ENCODE peak calls at places on chromosomes 5 and 9, in six cellular contexts. O is tibial artery, Z is foreskin fibroblast, L is omental fat pad, U is body of pancreas, B is heart right ventricle. A is an unnamed sample.

GRCh38 chr9:87227456-87227855 is 270.2 kb upstream of the DAPK1 start:
- DNase-seq in U (no peak), L (no peak), B (no peak), Z (no peak), O (no peak), A (no peak)

GRCh38 chr5:73812962-73813588 is 187.1 kb downstream of the ARHGEF28 start:
- DNase-seq in O (no peak), L (no peak), Z (no peak), B (no peak), U (no peak), A (no peak)

GRCh38 chr5:179313849-179314521 is 31.3 kb downstream of the ADAMTS2 start:
- DNase-seq in L (no peak), Z (peak; percentile 99), O (peak; percentile 88), U (peak; percentile 35), B (peak; percentile 87), A (peak; percentile 55)

GRCh38 chr5:142756576-142756975 is 13.6 kb upstream of the ARHGAP26 start:
- DNase-seq in B (no peak), L (no peak), Z (no peak), O (no peak), U (no peak), A (no peak)

GRCh38 chr9:128254362-128254761 is 21.4 kb downstream of the GOLGA2 start:
- DNase-seq in B (no peak), Z (no peak), O (no peak), U (no peak), L (no peak), A (no peak)

GRCh38 chr5:58357121-58357520 is 102.8 kb downstream of the PLK2 start:
- DNase-seq in U (no peak), L (no peak), Z (peak; percentile 19), B (no peak), O (no peak), A (no peak)

GRCh38 chr9:73869261-73869660 is 627.9 kb upstream of the RORB start:
- DNase-seq in O (no peak), L (no peak), Z (peak; percentile 23), U (no peak), B (no peak), A (no peak)

GRCh38 chr5:61004448-61004847 is 59.4 kb downstream of the NDUFAF2 start:
- DNase-seq in U (no peak), Z (no peak), O (no peak), L (no peak), B (no peak), A (no peak)

GRCh38 chr9:33818167-33818831 is 1.3 kb downstream of the UBE2R2 start:
- DNase-seq in B (peak; percentile 61), U (no peak), L (no peak), Z (peak; percentile 60), O (peak; percentile 28), A (no peak)

GRCh38 chr5:79023947-79024346 is 38.8 kb upstream of the ARSB start:
- DNase-seq in O (no peak), B (no peak), L (no peak), Z (no peak), U (no peak), A (no peak)

GRCh38 chr9:35835216-35835604 is 6.2 kb downstream of the TMEM8B start:
- DNase-seq in U (peak; percentile 25), B (no peak), O (no peak), L (no peak), Z (no peak), A (no peak)

GRCh38 chr5:72557147-72557501 is 49.9 kb upstream of the ZNF366 start:
- DNase-seq in Z (no peak), O (no peak), L (no peak), U (no peak), B (peak; percentile 17), A (no peak)
- TF ChIP-seq CTCF in Z (no peak), O (no peak), L (no peak), U (no peak), B (no peak), A (no peak)

GRCh38 chr9:98986866-98987653 is 43.4 kb downstream of the COL15A1 start:
- DNase-seq in O (peak; percentile 55), Z (no peak), U (no peak), L (no peak), B (peak; percentile 51), A (peak; percentile 57)
- TF ChIP-seq CTCF in O (no peak), Z (no peak), U (no peak), L (no peak), B (no peak), A (no peak)

GRCh38 chr5:158121678-158122077 is 262.7 kb upstream of the CLINT1 start:
- DNase-seq in O (no peak), L (no peak), U (no peak), B (no peak), Z (no peak), A (no peak)
- TF ChIP-seq CTCF in O (no peak), L (no peak), U (no peak), B (no peak), Z (no peak), A (no peak)

GRCh38 chr9:92508018-92508417 is 25.7 kb upstream of the ASPN start:
- DNase-seq in U (no peak), Z (peak; percentile 26), O (no peak), L (no peak), B (no peak), A (no peak)
- TF ChIP-seq CTCF in U (no peak), Z (no peak), O (no peak), L (no peak), B (no peak), A (no peak)

DNA sequence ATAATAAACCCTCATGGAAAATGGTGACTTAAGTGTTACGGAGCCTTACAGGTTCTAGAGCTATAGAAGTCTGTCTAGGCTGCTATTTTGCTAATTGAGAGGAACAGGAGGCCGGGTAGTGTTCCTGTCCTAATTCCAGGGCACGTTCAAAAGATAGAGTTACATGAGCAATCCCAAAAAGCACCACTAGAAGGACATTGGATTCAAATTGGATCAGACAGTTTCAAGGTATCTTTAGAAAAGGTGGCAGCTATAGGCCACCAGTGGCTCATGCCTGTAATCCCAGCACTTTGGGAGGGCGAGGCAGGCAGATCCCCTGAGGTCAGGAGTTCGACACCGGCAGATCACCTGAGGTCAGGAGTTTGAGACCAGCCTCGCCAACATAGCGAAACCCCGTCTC is 458.8 kb downstream of the TMEM232 start:
- DNase-seq in U (no peak), Z (no peak), O (no peak), B (no peak), L (no peak), A (no peak)
- TF ChIP-seq CTCF in U (no peak), Z (no peak), O (no peak), B (no peak), L (no peak), A (no peak)

DNA sequence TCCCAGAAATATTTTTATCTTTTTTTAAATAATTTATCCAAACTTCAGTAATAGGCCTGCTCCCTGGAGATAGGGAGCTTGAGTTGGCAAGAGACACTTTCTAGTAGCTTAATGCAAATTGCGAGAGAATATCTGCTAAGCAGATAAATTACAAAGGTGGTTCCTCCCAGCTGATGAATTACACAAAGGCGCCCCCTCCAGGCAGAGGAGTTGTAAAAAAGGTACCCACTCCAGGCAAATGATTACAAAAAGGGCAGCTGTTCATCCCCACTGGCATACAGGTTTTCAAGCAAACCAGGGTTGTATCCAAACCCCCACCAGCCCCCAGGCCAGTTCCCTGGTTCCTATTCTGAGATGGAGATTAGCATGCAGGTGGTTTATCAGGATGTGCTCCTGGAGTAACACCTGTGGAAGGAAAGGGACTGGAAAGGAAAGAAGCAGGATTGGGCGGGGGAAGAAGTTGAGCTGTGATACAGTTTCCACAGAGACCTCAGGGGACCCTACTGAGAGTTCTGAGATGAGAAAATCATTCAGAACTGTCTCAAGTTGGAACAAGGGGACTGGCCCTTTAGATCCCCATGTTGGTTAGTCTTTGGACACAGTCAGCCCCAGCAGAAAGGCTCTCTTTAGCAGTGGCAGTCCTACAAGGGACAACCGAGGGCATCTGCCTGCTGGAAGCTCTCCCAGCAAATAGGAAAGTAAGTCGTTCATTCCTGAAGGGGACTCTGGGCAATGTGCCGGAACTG is 25.5 kb downstream of the ESM1 start:
- DNase-seq in O (no peak), Z (peak; percentile 54), U (no peak), B (no peak), L (no peak), A (no peak)
- TF ChIP-seq CTCF in O (no peak), Z (no peak), U (no peak), B (no peak), L (no peak), A (no peak)

DNA sequence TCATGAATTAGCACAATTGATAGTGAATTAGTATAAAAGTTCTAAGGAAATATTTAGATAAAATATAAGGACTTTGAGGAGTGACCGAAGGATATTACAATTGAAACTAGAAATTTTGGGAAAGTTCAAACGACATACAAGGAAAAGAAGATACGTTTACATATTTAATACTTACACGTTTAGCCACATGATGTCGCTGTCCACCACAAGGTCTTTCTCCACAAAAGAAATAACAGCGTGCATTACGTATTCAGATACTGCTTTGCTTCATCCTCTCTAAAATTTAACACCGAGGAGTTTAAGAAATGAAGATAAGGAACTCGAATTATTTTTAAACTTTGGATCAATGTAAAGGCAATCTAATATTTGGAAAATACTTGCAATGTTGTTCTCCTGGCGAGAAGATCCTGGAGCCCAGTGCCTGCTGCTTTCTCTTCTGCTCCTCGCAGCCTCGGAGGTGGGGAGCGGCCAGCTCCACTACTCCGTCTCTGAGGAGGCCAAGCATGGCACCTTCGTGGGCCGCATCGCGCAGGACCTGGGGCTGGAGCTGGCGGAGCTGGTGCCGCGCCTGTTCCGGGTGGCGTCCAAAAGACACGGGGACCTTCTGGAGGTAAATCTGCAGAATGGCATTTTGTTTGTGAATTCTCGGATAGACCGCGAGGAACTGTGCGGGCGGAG is at the start of gene PCDHA3:
- DNase-seq in L (no peak), Z (peak; percentile 26), B (no peak), U (no peak), O (no peak), A (no peak)
- TF ChIP-seq CTCF in L (no peak), Z (no peak), B (peak; percentile 39), U (peak; percentile 24), O (peak; percentile 12), A (no peak)

DNA sequence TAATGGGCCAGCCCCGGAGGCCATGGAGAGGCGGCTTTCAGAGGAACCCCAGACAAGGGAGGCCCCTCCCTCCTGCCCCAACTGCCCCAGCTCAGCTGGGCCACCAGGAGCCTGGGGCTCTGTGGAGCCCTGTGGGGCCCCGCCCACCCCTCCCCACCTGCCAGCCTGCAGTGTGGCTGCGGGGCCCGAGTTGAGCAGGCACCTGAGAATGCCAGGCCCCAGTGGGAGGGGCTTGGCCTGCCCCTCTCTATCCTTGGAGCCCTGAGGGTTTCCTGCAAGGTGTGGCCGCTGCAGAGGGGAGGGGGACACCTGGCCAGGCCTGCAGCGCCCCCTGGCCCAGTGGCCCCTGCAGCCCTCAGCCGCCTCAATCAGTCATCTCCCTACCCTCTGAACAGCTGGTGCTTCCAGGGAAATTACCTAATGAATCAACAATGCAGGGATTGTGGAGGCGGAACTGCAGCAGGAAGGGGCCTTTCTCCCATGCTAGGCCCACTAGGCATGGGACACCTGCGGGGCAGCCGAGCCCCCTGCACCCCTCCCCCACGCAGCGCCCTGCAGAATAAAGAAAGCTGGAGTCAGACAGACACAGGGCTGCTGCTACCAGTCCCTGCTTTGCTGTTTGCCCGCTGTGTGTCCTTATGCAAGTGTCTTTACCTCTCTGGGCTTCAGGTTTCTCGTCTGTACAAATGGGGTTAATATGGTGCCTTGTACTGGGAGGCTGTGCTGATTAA is 48.0 kb downstream of the LMX1B start:
- DNase-seq in L (no peak), B (no peak), Z (no peak), O (no peak), U (peak; percentile 22), A (no peak)
- TF ChIP-seq CTCF in L (no peak), B (no peak), Z (no peak), O (no peak), U (peak; percentile 14), A (no peak)

A was measured in lower leg skin.